ENCODE peak calls at places on chromosomes 1 and 21, in five cellular contexts. One of them, this sample, is unnamed.

GRCh38 chr1:209685835-209686234 is 10.6 kb downstream of the G0S2 start:
- DNase-seq in ovary: no peak
- DNase-seq in uterus: no peak
- DNase-seq in spleen: no peak
- DNase-seq in esophagus muscularis mucosa: no peak
- DNase-seq in this sample: no peak

GRCh38 chr1:224433671-224434446 is 738 bp downstream of the WDR26 start:
- DNase-seq in ovary: peak; percentile 71
- DNase-seq in uterus: peak; percentile 46
- DNase-seq in spleen: peak; percentile 92
- DNase-seq in esophagus muscularis mucosa: no peak
- DNase-seq in this sample: peak; percentile 42

GRCh38 chr1:198212675-198213074 is 55.9 kb downstream of the NEK7 start:
- DNase-seq in ovary: no peak
- DNase-seq in uterus: no peak
- DNase-seq in spleen: no peak
- DNase-seq in esophagus muscularis mucosa: no peak
- DNase-seq in this sample: no peak

GRCh38 chr1:203508463-203508862 is 14.5 kb downstream of the OPTC start:
- DNase-seq in ovary: peak; percentile 58
- DNase-seq in uterus: no peak
- DNase-seq in spleen: no peak
- DNase-seq in esophagus muscularis mucosa: no peak
- DNase-seq in this sample: peak; percentile 33

GRCh38 chr1:34101151-34101550 is 63.9 kb downstream of the CSMD2 start:
- DNase-seq in ovary: no peak
- DNase-seq in uterus: no peak
- DNase-seq in spleen: no peak
- DNase-seq in esophagus muscularis mucosa: peak; percentile 68
- DNase-seq in this sample: no peak

GRCh38 chr1:162916821-162917613 is 56.0 kb upstream of the CCDC190 start:
- DNase-seq in ovary: no peak
- DNase-seq in uterus: no peak
- DNase-seq in spleen: no peak
- DNase-seq in esophagus muscularis mucosa: no peak
- DNase-seq in this sample: no peak

GRCh38 chr21:38140192-38140905 is 116.4 kb upstream of the KCNJ15 start:
- DNase-seq in ovary: no peak
- DNase-seq in uterus: no peak
- DNase-seq in spleen: no peak
- DNase-seq in esophagus muscularis mucosa: peak; percentile 81
- DNase-seq in this sample: no peak

GRCh38 chr1:213622365-213623087 is 365.2 kb upstream of the PROX1 start:
- DNase-seq in ovary: no peak
- DNase-seq in uterus: no peak
- DNase-seq in spleen: no peak
- DNase-seq in esophagus muscularis mucosa: no peak
- DNase-seq in this sample: no peak

GRCh38 chr1:31413405-31414005 is 492 bp downstream of the SERINC2 start:
- DNase-seq in ovary: peak; percentile 67
- DNase-seq in uterus: peak; percentile 35
- DNase-seq in spleen: peak; percentile 87
- DNase-seq in esophagus muscularis mucosa: no peak
- DNase-seq in this sample: peak; percentile 77

GRCh38 chr1:4674676-4675075 is 20.3 kb downstream of the AJAP1 start:
- DNase-seq in ovary: no peak
- DNase-seq in uterus: no peak
- DNase-seq in spleen: no peak
- DNase-seq in esophagus muscularis mucosa: no peak
- DNase-seq in this sample: no peak

GRCh38 chr1:81549588-81550127 is 251.1 kb upstream of the ADGRL2 start:
- DNase-seq in ovary: no peak
- DNase-seq in uterus: no peak
- DNase-seq in spleen: no peak
- DNase-seq in esophagus muscularis mucosa: no peak
- DNase-seq in this sample: no peak

GRCh38 chr1:96559707-96560588 is 161.6 kb upstream of the PTBP2 start:
- DNase-seq in ovary: no peak
- DNase-seq in uterus: peak; percentile 51
- DNase-seq in spleen: no peak
- DNase-seq in esophagus muscularis mucosa: no peak
- DNase-seq in this sample: no peak

GRCh38 chr1:115924730-115925129 is 51.6 kb upstream of the SLC22A15 start:
- DNase-seq in ovary: no peak
- DNase-seq in uterus: no peak
- DNase-seq in spleen: no peak
- DNase-seq in esophagus muscularis mucosa: no peak
- DNase-seq in this sample: no peak

GRCh38 chr1:205963352-205963751 is 20.1 kb upstream of the SLC26A9 start:
- DNase-seq in ovary: no peak
- DNase-seq in uterus: no peak
- DNase-seq in spleen: no peak
- DNase-seq in esophagus muscularis mucosa: no peak
- DNase-seq in this sample: no peak

GRCh38 chr1:33745942-33746341 is 117.9 kb upstream of the HMGB4 start:
- DNase-seq in ovary: no peak
- DNase-seq in uterus: no peak
- DNase-seq in spleen: no peak
- DNase-seq in esophagus muscularis mucosa: peak; percentile 81
- DNase-seq in this sample: no peak

GRCh38 chr1:170071378-170071777 is 3.1 kb downstream of the KIFAP3 start:
- DNase-seq in ovary: no peak
- DNase-seq in uterus: no peak
- DNase-seq in spleen: no peak
- DNase-seq in esophagus muscularis mucosa: no peak
- DNase-seq in this sample: no peak

GRCh38 chr1:170073893-170074249 is 624 bp downstream of the KIFAP3 start:
- DNase-seq in ovary: no peak
- DNase-seq in uterus: no peak
- DNase-seq in spleen: peak; percentile 52
- DNase-seq in esophagus muscularis mucosa: no peak
- DNase-seq in this sample: no peak

GRCh38 chr1:170075186-170075585 is 691 bp upstream of the KIFAP3 start:
- DNase-seq in ovary: peak; percentile 33
- DNase-seq in uterus: no peak
- DNase-seq in spleen: no peak
- DNase-seq in esophagus muscularis mucosa: no peak
- DNase-seq in this sample: no peak

GRCh38 chr1:170076199-170076598 is 1.7 kb upstream of the KIFAP3 start:
- DNase-seq in ovary: no peak
- DNase-seq in uterus: no peak
- DNase-seq in spleen: no peak
- DNase-seq in esophagus muscularis mucosa: no peak
- DNase-seq in this sample: no peak

DNA sequence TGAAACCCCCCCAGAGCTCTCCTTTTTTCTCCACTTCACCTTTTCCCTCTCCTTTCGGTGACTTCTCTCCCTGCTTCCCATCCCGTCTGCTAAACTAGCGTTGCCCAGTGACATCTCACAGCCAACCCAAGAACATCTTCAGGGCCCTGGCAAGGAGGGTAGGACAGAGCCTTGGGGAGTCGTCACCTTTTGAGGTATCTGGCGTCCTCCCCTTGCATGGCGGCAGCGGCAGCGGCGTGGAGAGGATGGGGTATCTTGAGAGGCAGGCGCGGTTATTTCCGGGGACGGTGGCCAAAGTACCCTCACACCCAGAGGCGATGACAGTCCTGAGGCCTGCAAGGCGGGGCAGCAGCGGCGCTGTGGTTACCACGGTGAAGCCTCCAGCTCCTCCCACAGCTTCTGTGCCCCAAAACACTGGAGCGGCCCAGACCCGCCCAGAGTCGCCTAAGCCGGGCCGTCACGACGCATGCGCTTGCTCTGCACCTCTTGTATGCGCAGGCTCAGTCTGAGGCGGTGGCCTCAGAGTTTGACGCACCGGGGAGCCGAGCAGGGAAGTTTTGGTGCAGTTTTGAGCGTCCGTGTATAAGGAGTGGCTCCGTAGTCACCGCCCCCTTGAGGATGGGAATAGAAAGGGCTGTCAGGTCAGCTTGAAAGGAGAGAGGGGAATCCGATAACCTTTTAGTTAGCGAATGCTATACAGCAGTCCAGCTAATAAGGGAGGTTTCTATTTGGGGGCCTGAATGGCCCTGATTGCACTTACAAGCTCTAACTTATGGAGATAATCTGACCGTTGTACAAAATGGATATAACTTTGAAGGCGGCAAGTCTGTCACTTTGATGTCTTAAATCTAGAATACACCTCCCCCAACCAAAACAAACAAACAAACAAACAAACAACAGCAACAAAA is at the start of gene KIFAP3:
- DNase-seq in ovary: peak; percentile 97
- DNase-seq in uterus: peak; percentile 97
- DNase-seq in spleen: peak; percentile 99
- DNase-seq in esophagus muscularis mucosa: peak; percentile 98
- DNase-seq in this sample: peak; percentile 97
- TF ChIP-seq POLR2A in ovary: peak; percentile 72
- TF ChIP-seq POLR2A in uterus: peak; percentile 74
- TF ChIP-seq POLR2A in spleen: no peak
- TF ChIP-seq POLR2A in esophagus muscularis mucosa: no peak
- TF ChIP-seq POLR2A in this sample: no peak

DNA sequence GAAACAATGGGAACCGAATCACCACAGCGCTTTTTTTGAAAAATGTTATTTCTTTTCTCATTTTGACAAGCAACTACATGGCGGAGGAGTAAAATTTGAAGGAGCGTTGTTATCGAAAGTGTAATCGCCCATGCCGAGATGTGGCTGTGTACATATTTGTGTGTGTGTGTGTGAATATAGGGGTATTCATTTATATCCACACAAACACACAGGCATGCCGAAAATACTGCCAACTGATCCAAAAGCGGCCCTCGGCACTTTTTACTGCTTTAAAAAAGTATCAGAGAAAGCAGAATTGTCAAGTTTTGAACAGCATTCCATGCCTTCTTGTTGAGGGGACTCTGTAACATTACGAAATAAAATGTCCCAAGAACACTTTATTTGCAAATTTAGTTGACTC is 1.1 kb downstream of the PBX1 start:
- DNase-seq in ovary: no peak
- DNase-seq in uterus: no peak
- DNase-seq in spleen: no peak
- DNase-seq in esophagus muscularis mucosa: no peak
- DNase-seq in this sample: no peak
- H3K4me3 ChIP-seq in ovary: peak overlapping the region; percentile 71
- H3K4me3 ChIP-seq in uterus: peak overlapping the region; percentile 88
- H3K4me3 ChIP-seq in spleen: peak overlapping the region; percentile 75
- H3K4me3 ChIP-seq in esophagus muscularis mucosa: peak overlapping the region; percentile 86
- H3K4me3 ChIP-seq in this sample: peak overlapping the region; percentile 81

DNA sequence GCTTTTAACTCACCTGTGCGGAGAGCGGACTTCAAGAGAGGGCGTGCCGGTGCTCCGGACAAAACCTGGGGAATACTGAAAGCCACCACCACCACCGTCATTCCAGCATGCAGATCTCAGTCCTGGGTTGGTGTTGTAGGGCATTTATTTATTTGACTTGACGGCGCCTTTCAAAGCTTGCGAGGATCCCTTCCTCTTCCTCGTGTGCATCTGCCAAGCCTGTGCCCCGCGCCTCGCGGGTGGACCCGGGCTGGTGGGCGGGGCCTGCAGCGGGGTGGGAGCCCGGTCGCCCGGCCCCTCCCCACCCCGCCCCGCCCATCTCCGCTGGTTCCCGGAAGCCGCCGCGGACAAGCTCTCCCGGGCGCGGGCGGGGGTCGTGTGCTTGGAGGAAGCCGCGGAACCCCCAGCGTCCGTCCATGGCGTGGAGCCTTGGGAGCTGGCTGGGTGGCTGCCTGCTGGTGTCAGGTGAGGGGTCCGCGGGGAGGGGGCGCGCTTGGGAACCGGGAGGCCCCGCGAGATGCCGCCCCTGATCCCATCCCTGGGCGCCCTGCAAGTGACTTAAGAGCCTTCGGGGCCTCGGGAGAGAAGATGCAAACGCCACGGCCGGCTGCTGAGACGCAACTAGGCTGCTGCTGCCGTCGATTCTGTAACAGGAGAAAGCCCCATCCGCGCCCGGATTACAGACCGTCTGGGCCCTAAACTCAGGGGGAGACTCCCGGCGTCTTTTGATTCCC is at the start of gene IL10RB:
- DNase-seq in ovary: peak; percentile 81
- DNase-seq in uterus: peak; percentile 67
- DNase-seq in spleen: peak; percentile 96
- DNase-seq in esophagus muscularis mucosa: peak; percentile 94
- DNase-seq in this sample: peak; percentile 78
- TF ChIP-seq POLR2A in ovary: peak; percentile 48
- TF ChIP-seq POLR2A in uterus: peak; percentile 52
- TF ChIP-seq POLR2A in spleen: peak; percentile 54
- TF ChIP-seq POLR2A in esophagus muscularis mucosa: peak; percentile 20
- TF ChIP-seq POLR2A in this sample: no peak

DNA sequence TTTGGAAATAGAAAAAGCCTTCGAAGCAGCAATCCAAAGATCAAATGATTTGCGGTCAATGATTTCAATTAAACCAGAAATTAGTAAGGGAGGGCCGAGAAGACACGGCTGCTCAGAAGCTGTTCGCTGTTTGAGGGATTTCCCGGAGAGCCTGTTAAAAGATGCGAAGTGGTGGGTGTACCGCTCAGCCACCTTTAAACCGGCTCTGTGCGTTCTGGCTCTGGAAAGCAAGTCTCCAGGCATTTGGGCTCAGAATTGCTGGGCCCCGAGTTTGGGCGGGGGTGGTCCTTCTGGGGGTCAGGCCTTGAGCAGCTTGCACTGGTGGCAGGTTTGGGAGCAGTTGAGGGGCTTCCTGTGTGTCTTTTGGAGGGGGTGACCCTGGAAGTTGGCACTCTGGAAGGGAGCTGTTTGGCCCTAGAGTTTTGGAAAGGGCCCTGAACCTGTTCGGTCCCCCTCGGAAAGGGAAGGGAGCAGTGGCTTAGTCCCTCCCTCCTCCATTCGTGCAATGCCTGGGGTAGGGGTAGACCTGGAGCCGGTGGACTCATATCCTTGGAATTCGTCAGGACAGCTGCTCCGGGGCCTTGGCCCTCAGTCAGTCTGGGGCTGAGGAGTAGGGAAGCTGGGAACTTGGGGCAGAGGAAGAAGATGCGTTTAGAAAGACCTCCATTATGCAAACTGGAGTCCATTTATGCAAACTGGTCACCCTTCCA is 3.2 kb downstream of the SIM2 start:
- DNase-seq in ovary: no peak
- DNase-seq in uterus: no peak
- DNase-seq in spleen: no peak
- DNase-seq in esophagus muscularis mucosa: no peak
- DNase-seq in this sample: no peak
- H3K4me3 ChIP-seq in ovary: no peak overlapping the region
- H3K4me3 ChIP-seq in uterus: no peak overlapping the region
- H3K4me3 ChIP-seq in spleen: no peak overlapping the region
- H3K4me3 ChIP-seq in esophagus muscularis mucosa: peak overlapping the region; percentile 45
- H3K4me3 ChIP-seq in this sample: peak overlapping the region; percentile 6

DNA sequence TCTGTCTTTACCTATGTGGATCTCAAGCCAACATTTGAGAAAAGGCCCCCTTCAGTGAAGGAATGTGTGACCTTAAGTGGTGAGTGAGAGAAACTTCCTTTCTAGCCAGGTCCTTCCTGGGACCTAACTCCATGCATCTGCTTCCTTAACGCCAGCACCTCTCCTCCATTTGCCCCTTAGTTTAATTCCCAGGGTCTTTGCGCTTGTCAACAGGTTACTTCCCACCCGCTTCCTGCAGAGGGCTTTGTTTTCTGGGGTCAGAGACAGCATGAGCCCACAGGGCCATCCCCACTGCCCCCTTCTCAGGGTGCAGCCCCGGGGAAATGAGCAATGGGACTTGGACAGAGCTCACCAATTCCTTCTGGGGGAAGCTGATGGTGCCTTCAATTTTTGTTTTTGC is 54.8 kb downstream of the EVA1C start:
- DNase-seq in ovary: no peak
- DNase-seq in uterus: no peak
- DNase-seq in spleen: peak; percentile 28
- DNase-seq in esophagus muscularis mucosa: no peak
- DNase-seq in this sample: no peak
- TF ChIP-seq POLR2A in ovary: no peak
- TF ChIP-seq POLR2A in uterus: no peak
- TF ChIP-seq POLR2A in spleen: no peak
- TF ChIP-seq POLR2A in esophagus muscularis mucosa: no peak
- TF ChIP-seq POLR2A in this sample: no peak

This sample was measured in testis.